ENCODE peak calls at places on chromosomes 11 and 22, in seven cellular contexts. F is lower lobe of right lung, A is psoas muscle, D is upper lobe of left lung, M is right cardiac atrium, N is cardiac muscle cell, W is trophoblast cell. I is an unnamed sample. For H3K4me1, the result is how much of the 10 kb centered on the place peaks cover.

GRCh38 chr11:818396-819128 is at the start of gene PNPLA2:
- DNase-seq in M (peak), F (no peak), D (peak), W (no peak), A (peak), N (peak), I (no peak)

GRCh38 chr11:14320020-14320419 is 39.0 kb downstream of the RRAS2 start:
- DNase-seq in A (no peak), F (no peak), D (no peak), W (peak), M (no peak), N (no peak), I (peak)

GRCh38 chr11:612961-613300 is 2.8 kb downstream of the IRF7 start:
- DNase-seq in W (no peak), M (no peak), N (no peak), F (no peak), D (no peak), A (no peak), I (no peak)

GRCh38 chr11:94595061-94595460 is 27.9 kb downstream of the PIWIL4 start:
- DNase-seq in W (no peak), N (no peak), A (no peak), M (no peak), D (no peak), F (no peak), I (no peak)

GRCh38 chr11:2091786-2092463 is 47.3 kb downstream of the IGF2 start:
- DNase-seq in A (no peak), M (no peak), F (peak), W (no peak), N (no peak), D (no peak), I (no peak)

GRCh38 chr22:39220897-39221850 is 23.6 kb downstream of the PDGFB start:
- DNase-seq in A (no peak), M (peak), D (no peak), N (peak), F (peak), W (no peak), I (no peak)

GRCh38 chr11:64813826-64814225 is 3.5 kb upstream of the MEN1 start:
- DNase-seq in M (no peak), F (no peak), N (no peak), D (no peak), A (no peak), W (no peak), I (no peak)

GRCh38 chr11:64250875-64251721 is at the start of gene PLCB3:
- DNase-seq in F (peak), N (peak), D (peak), W (no peak), A (peak), M (peak), I (peak)

GRCh38 chr11:47186076-47186936 is at the start of gene PACSIN3:
- DNase-seq in F (peak), W (peak), D (peak), M (peak), A (peak), N (peak), I (peak)

GRCh38 chr11:66743271-66743968 is 14.4 kb upstream of the SPTBN2 start:
- DNase-seq in A (no peak), D (peak), N (no peak), F (peak), W (no peak), M (no peak), I (no peak)

GRCh38 chr11:75035911-75036536 is 47.3 kb downstream of the NEU3 start:
- DNase-seq in D (no peak), A (no peak), N (no peak), W (peak), F (no peak), M (no peak), I (no peak)

GRCh38 chr11:14611939-14612338 is 31.7 kb upstream of the PDE3B start:
- DNase-seq in D (no peak), M (no peak), F (no peak), W (peak), N (no peak), A (no peak), I (no peak)

GRCh38 chr22:46731246-46732040 is 6.6 kb downstream of the CERK start:
- DNase-seq in D (peak), N (no peak), W (no peak), M (no peak), A (peak), F (peak), I (no peak)

GRCh38 chr11:118000850-118001228 is 14.6 kb downstream of the IL10RA start:
- DNase-seq in M (no peak), W (no peak), N (no peak), A (no peak), D (no peak), F (no peak), I (no peak)

GRCh38 chr22:29798318-29798717 is 31.1 kb downstream of the UQCR10 start:
- DNase-seq in A (no peak), F (no peak), D (no peak), N (peak), M (no peak), W (no peak), I (no peak)

GRCh38 chr11:126636911-126637799 is 281.7 kb downstream of the ST3GAL4 start:
- DNase-seq in N (peak), D (no peak), A (no peak), F (no peak), W (peak), M (no peak), I (no peak)

GRCh38 chr22:18103527-18104269 is 6.9 kb upstream of the TUBA8 start:
- DNase-seq in D (no peak), N (no peak), M (peak), F (no peak), W (no peak), A (peak), I (no peak)

GRCh38 chr22:35930933-35931332 is 97.7 kb downstream of the RBFOX2 start:
- DNase-seq in A (no peak), W (no peak), F (no peak), N (peak), D (no peak), M (no peak), I (no peak)

GRCh38 chr11:67302571-67303131 is 679 bp upstream of the SSH3 start:
- DNase-seq in W (peak), M (peak), N (peak), F (peak), A (no peak), D (peak), I (no peak)

GRCh38 chr22:24402460-24403192 is 24.8 kb upstream of the ADORA2A start:
- DNase-seq in M (peak), F (no peak), D (peak), N (peak), A (peak), W (peak), I (no peak)

DNA sequence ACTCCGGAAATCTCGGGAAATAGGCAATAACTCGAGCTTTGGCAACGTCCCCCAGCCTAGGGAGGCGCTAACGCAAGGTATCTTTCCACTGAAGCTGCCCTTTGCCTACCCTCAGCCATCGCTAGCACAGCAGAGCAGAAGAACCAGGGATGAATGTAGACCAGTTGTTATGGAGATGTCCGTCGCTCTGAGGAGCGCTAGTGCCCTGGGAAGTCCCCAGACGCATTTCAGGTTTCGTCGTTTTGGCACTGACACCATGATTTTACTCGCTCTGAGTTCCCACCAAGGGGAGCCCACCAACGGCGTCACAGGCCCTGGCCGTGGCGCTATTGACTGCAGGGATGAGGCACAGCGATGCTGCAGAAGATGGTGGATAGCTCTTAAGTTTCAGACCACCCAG is 22.7 kb upstream of the BDNF start:
- DNase-seq in W (no peak), N (peak), A (no peak), M (no peak), D (no peak), F (no peak), I (no peak)
- H3K4me3 ChIP-seq in W (no peak), N (peak), A (peak), M (peak), D (peak), F (no peak), I (no peak)

GRCh38 chr22:22555596-22555995 is 3.5 kb downstream of the PRAME start:
- DNase-seq in M (no peak), W (no peak), F (no peak), N (no peak), D (no peak), A (no peak), I (no peak)

GRCh38 chr22:22554324-22555284 is 4.5 kb downstream of the PRAME start:
- DNase-seq in D (no peak), F (no peak), M (no peak), N (peak), W (no peak), A (no peak), I (no peak)

GRCh38 chr22:22556995-22557925 is 1.8 kb downstream of the PRAME start:
- DNase-seq in N (no peak), D (no peak), A (no peak), M (no peak), F (no peak), W (no peak), I (no peak)

GRCh38 chr22:22558071-22558971 is 744 bp downstream of the PRAME start:
- DNase-seq in F (no peak), M (no peak), A (no peak), W (no peak), N (no peak), D (no peak), I (no peak)

GRCh38 chr22:22556578-22556977 is 2.5 kb downstream of the PRAME start:
- DNase-seq in W (no peak), M (no peak), D (no peak), A (no peak), F (no peak), N (no peak), I (no peak)
- H3K4me1 ChIP-seq in W (under half), M (under half), D (under half), A (under half), F (under half), N (under half), I (under half)

GRCh38 chr22:48651981-48652538 is 1175.6 kb downstream of the BRD1 start:
- DNase-seq in D (no peak), W (no peak), A (no peak), F (no peak), N (no peak), M (peak), I (no peak)

GRCh38 chr22:48649031-48649430 is 1178.6 kb downstream of the BRD1 start:
- DNase-seq in A (no peak), F (no peak), M (peak), N (no peak), W (no peak), D (no peak), I (no peak)

GRCh38 chr22:48649466-48649865 is 1178.2 kb downstream of the BRD1 start:
- DNase-seq in W (no peak), N (no peak), D (no peak), F (no peak), A (no peak), M (no peak), I (no peak)

GRCh38 chr22:48651036-48651890 is 1176.4 kb downstream of the BRD1 start:
- DNase-seq in D (no peak), M (peak), F (no peak), W (no peak), A (no peak), N (no peak), I (no peak)

DNA sequence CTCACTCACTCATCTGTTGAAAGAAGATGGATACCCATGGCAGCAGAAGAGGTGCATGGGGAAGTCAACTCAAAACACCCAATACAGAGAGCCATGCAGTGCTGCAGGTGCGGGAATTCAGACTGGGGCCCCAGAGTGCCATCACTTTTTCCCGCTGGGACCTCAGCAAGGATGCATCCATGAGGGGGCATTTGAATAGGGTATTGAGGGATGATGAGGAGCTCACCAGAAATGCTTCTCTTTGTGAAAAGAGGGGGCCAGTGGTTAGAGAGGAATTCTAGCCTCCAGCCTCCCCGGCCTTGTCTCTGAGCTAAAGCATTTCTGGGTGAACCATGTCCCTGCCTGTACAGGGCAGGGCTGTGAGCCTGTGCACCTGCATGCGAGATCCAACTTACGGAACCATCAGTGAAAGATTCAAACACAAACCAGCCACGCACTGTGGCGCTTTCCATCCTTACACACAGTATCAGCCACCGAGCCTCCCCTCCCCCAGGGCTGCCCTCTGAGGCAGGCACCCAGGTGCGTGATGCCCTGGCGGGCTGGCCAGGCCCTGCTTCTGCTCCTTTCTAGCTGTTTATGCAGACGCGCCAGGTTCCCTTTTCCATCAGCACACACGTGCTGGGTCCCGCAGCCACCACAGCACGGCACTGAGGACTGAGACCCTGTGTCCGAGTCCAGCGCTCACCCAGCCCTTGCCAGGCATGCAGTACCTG is 1177.2 kb downstream of the BRD1 start:
- DNase-seq in W (no peak), D (no peak), F (no peak), M (peak), A (no peak), N (no peak), I (no peak)
- H3K4me3 ChIP-seq in W (no peak), D (no peak), F (no peak), M (no peak), A (no peak), N (no peak), I (no peak)

GRCh38 chr11:71933141-71933933 is 4.5 kb downstream of the RNF121 start:
- DNase-seq in W (no peak), D (no peak), M (no peak), F (no peak), A (no peak), N (no peak), I (no peak)

GRCh38 chr11:71929491-71929890 is 645 bp downstream of the RNF121 start:
- DNase-seq in D (no peak), W (no peak), A (no peak), M (no peak), F (no peak), N (no peak), I (no peak)

GRCh38 chr11:71928739-71929443 is at the start of gene RNF121:
- DNase-seq in D (peak), F (peak), W (peak), M (peak), N (peak), A (peak), I (peak)

GRCh38 chr11:71930556-71931244 is 1.9 kb downstream of the RNF121 start:
- DNase-seq in D (no peak), M (no peak), F (no peak), N (peak), W (no peak), A (no peak), I (no peak)

GRCh38 chr11:71931245-71931602 is 2.4 kb downstream of the RNF121 start:
- DNase-seq in M (no peak), A (no peak), W (no peak), D (no peak), N (no peak), F (no peak), I (no peak)
- H3K4me1 ChIP-seq in M (under half), A (half or more), W (under half), D (under half), N (under half), F (under half), I (under half)

DNA sequence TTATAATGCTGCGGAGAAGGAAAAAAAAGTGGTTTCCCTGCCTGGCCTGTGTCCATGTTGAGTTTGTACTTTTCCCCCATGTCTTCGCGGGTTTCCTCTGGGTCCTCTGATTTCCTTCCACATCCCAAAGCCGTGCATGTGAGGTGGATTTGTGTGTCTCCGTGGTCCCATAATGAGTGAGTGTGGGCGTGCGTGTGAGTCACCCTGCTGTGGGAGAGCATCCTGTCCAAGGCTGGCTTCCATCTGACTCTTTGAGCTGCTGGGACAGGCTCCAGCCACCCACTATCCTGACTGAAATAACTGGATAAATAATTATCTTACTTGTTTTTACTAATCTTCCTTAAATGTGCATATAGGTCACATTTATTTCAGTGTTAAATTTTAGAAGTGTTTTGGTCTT is 29.7 kb upstream of the SNX19 start:
- DNase-seq in N (peak), D (no peak), M (peak), A (peak), F (no peak), W (no peak), I (no peak)
- H3K4me3 ChIP-seq in N (no peak), D (no peak), M (no peak), A (no peak), F (no peak), W (no peak), I (no peak)

DNA sequence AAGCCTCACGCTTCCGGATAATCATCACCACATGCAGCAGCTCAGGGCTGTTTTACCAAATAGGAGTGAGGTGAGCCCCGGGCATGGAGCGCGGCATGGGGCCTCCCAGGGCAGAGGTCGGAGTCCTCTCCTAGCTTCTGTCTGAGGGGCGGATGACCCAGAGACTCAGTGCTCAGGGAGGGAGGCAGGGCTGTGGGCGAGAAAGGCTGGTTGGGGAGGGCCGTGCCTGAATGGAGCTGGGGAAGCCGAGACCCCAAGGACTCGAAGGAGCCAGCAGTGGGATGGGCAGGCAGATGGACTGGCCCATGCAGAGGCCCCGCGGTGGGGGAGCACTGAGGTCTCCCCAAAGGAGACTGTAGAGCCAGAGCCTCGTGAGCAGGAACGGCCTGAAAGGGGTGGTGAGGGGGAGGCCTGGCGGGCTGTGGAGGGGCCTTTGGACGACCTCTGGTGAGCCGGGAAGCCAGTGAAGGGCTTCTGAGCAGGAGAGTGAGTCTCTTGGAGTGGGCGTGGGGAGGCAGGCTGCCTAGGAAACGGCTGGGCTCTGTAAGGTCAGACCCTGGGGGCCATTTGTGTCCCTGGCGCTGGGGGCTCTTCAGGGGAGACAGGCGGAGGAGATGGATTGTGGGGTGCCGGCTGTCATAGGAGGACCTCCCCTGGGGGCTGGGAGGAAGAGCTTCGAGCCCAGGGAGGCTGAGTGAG is 24.6 kb upstream of the PANX2 start:
- DNase-seq in N (no peak), D (no peak), F (no peak), A (no peak), W (no peak), M (no peak), I (no peak)
- H3K4me1 ChIP-seq in N (under half), D (under half), F (under half), A (under half), W (under half), M (under half), I (under half)

GRCh38 chr22:27868738-27869282 is 50.2 kb downstream of the PITPNB start:
- DNase-seq in F (no peak), A (no peak), N (no peak), D (no peak), M (no peak), W (no peak), I (no peak)

GRCh38 chr22:27866136-27867091 is 52.6 kb downstream of the PITPNB start:
- DNase-seq in A (peak), W (no peak), F (no peak), N (peak), D (no peak), M (peak), I (no peak)

GRCh38 chr22:27870234-27871191 is 48.5 kb downstream of the PITPNB start:
- DNase-seq in D (no peak), F (no peak), A (no peak), M (no peak), N (no peak), W (no peak), I (no peak)

GRCh38 chr22:27867114-27867957 is 51.7 kb downstream of the PITPNB start:
- DNase-seq in N (peak), D (no peak), F (no peak), W (no peak), M (no peak), A (no peak), I (no peak)

DNA sequence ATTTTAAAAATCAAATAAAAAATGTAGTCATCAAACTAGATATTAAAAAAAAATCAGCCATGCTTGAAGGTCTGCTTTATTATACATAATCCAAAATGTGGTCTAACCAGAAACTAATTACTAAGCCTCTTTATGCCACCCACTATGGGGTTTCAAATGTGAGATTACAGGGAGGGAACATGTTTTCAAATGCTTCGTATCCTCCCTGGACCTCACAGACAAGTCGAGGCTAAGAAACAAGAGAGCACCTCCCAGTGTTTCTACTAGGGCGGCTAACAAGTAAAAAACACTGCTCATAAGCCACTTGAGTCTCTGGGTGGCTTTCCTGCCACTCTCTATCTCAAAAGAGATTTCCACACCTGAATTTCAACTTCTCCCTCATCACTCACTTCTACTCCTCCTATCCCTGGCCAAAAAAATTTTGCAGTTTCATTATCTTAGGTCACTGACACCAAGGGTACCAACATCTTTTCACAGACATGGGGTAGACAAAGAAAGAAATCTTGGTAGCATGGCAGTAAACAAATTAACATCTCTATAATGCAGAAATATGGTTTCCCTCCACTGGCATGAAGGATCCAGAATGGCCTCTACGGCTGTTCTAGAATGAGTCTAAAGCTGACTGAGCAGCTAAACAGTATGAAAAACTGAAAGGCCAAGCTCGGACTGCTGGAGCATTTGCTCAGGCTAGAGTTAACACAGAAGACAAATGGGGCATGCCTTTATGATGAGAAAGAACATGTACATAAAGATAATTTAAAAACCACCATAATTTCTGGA is 50.9 kb downstream of the PITPNB start:
- DNase-seq in F (no peak), M (no peak), N (no peak), W (no peak), D (no peak), A (no peak), I (no peak)
- H3K4me3 ChIP-seq in F (no peak), M (no peak), N (no peak), W (no peak), D (no peak), A (no peak), I (no peak)

GRCh38 chr22:50299724-50300619 is 7.5 kb downstream of the PLXNB2 start:
- DNase-seq in F (no peak), D (no peak), A (no peak), W (peak), N (no peak), M (peak), I (no peak)
- H3K4me1 ChIP-seq in F (half or more), D (half or more), A (under half), W (under half), N (under half), M (under half), I (under half)

I was measured in effector memory CD4-positive, alpha-beta T cell.